ENCODE peak calls at places on chromosomes 4 and X, in five cellular contexts. A is choroid plexus epithelial cell; G is CD8-positive, alpha-beta T cell; X is AG04450; P is Peyer's patch. J is an unnamed sample.

GRCh38 chr4:76802546-76803021 is 95.4 kb downstream of the SOWAHB start:
- DNase-seq in A (peak), G (no peak), X (no peak), P (no peak), J (peak)

GRCh38 chrX:12949205-12949926 is 25.5 kb upstream of the TMSB4X start:
- DNase-seq in A (peak), G (no peak), X (no peak), P (no peak), J (peak)

GRCh38 chrX:38055170-38055847 is 49.0 kb downstream of the SYTL5 start:
- DNase-seq in A (peak), G (no peak), X (no peak), P (no peak), J (peak)

GRCh38 chr4:159103406-159104131 is 690 bp downstream of the RAPGEF2 start:
- DNase-seq in A (peak), G (peak), X (no peak), P (peak), J (peak)

GRCh38 chr4:101475246-101475645 is 127.9 kb upstream of the PPP3CA start:
- DNase-seq in A (no peak), G (no peak), X (no peak), P (no peak), J (no peak)

GRCh38 chr4:150140774-150141400 is 62.6 kb downstream of the DCLK2 start:
- DNase-seq in A (peak), G (no peak), X (no peak), P (no peak), J (peak)

GRCh38 chrX:129738466-129739308 is at the start of gene XPNPEP2:
- DNase-seq in A (no peak), G (no peak), X (no peak), P (peak), J (peak)

GRCh38 chr4:172127168-172127567 is 314.0 kb downstream of the GALNTL6 start:
- DNase-seq in A (no peak), G (no peak), X (no peak), P (no peak), J (no peak)

GRCh38 chrX:70656304-70656703 is 211.7 kb downstream of the DLG3 start:
- DNase-seq in A (no peak), G (no peak), X (no peak), P (no peak), J (no peak)

GRCh38 chr4:27176400-27176799 is 315.8 kb downstream of the STIM2 start:
- DNase-seq in A (peak), G (no peak), X (no peak), P (no peak), J (peak)
- TF ChIP-seq CTCF in A (no peak), G (no peak), X (no peak), P (no peak), J (peak)

GRCh38 chr4:39045791-39046221 is 13.6 kb upstream of the TMEM156 start:
- DNase-seq in A (peak), G (no peak), X (no peak), P (no peak), J (peak)
- H3K4me3 ChIP-seq in A (peak), G (peak), X (peak), P (peak), J (peak)

GRCh38 chr4:64538219-64538618 is 129.0 kb upstream of the TECRL start:
- DNase-seq in A (no peak), G (no peak), X (no peak), P (no peak), J (no peak)
- TF ChIP-seq CTCF in A (no peak), G (no peak), X (no peak), P (no peak), J (no peak)

DNA sequence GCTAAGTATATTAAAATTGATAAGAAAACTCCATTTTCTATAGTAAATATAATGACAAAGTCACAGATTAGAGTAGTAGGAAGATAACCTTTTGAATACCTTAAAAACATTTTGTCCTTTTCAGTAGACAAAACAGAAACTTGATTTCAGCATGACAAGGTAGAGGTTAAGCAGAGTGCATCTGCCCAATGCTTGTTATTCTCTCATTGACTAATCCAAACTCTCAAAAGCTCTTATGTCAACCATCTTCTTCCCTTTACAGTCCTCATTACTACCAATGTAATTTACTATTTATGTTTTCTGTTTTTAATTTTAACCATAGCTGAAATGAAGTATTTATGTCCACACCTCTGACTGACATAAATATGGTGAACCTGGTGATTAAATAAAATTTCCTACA is 11.1 kb downstream of the NIPAL1 start:
- DNase-seq in A (no peak), G (no peak), X (no peak), P (no peak), J (no peak)
- H3K4me3 ChIP-seq in A (no peak), G (no peak), X (no peak), P (no peak), J (no peak)

GRCh38 chr4:819401-820229 is 6.3 kb downstream of the CPLX1 start:
- DNase-seq in A (no peak), G (no peak), X (no peak), P (no peak), J (no peak)

GRCh38 chr4:821631-822030 is 4.3 kb downstream of the CPLX1 start:
- DNase-seq in A (no peak), G (no peak), X (no peak), P (no peak), J (no peak)

GRCh38 chr4:820230-821172 is 5.4 kb downstream of the CPLX1 start:
- DNase-seq in A (no peak), G (no peak), X (no peak), P (no peak), J (no peak)

GRCh38 chr4:822361-823092 is 3.4 kb downstream of the CPLX1 start:
- DNase-seq in A (no peak), G (no peak), X (no peak), P (no peak), J (no peak)

GRCh38 chr4:821181-821591 is 4.7 kb downstream of the CPLX1 start:
- DNase-seq in A (no peak), G (no peak), X (no peak), P (no peak), J (no peak)
- TF ChIP-seq CTCF in A (no peak), G (no peak), X (no peak), P (no peak), J (no peak)

GRCh38 chrX:131441033-131441432 is 102.8 kb upstream of the OR13H1 start:
- DNase-seq in A (no peak), G (no peak), X (no peak), P (no peak), J (no peak)

GRCh38 chrX:131445955-131446354 is 97.9 kb upstream of the OR13H1 start:
- DNase-seq in A (no peak), G (no peak), X (no peak), P (no peak), J (no peak)
- H3K4me3 ChIP-seq in A (no peak), G (no peak), X (no peak), P (no peak), J (no peak)

GRCh38 chr4:10143171-10143570 is 26.6 kb upstream of the WDR1 start:
- DNase-seq in A (no peak), G (no peak), X (no peak), P (no peak), J (no peak)

GRCh38 chr4:10144479-10144878 is 27.9 kb upstream of the WDR1 start:
- DNase-seq in A (no peak), G (no peak), X (no peak), P (no peak), J (no peak)

GRCh38 chr4:10139518-10139917 is 22.9 kb upstream of the WDR1 start:
- DNase-seq in A (no peak), G (no peak), X (no peak), P (no peak), J (no peak)

GRCh38 chr4:10144971-10145370 is 28.4 kb upstream of the WDR1 start:
- DNase-seq in A (no peak), G (no peak), X (no peak), P (no peak), J (no peak)

GRCh38 chr4:10140866-10141759 is 24.5 kb upstream of the WDR1 start:
- DNase-seq in A (no peak), G (no peak), X (no peak), P (no peak), J (no peak)
- TF ChIP-seq CTCF in A (no peak), G (no peak), X (no peak), P (no peak), J (no peak)

J was measured in AG10803.